ENCODE peak calls at places on chromosomes 5 and 9, in seven cellular contexts. Y is activated CD8-positive, alpha-beta memory T cell treated with anti-CD3 and anti-CD28 coated beads, Interleukin-2, amount 50 U/mL, for 4 hours; F is HCT116; W is EH; X is HT1080; G is D341Med; N is CD8-positive, alpha-beta T cell. S is an unnamed sample.
A peak's percentile ranks its signal among the peaks of the same experiment; 100 is the strongest.

GRCh38 chr5:109225695-109226094 is 184.1 kb downstream of the PJA2 start:
- DNase-seq in Y (no peak), X (no peak), N (no peak), W (no peak), F (no peak), G (no peak), S (no peak)

GRCh38 chr5:165903835-165904234 is 2387.6 kb upstream of the WWC1 start:
- DNase-seq in Y (no peak), W (no peak), G (no peak), X (no peak), N (no peak), F (no peak), S (no peak)

GRCh38 chr9:137611623-137612609 is 6.4 kb downstream of the ARRDC1 start:
- DNase-seq in Y (peak; percentile 48), G (no peak), X (peak; percentile 92), N (peak; percentile 36), F (peak; percentile 90), W (peak; percentile 85), S (no peak)

GRCh38 chr5:87361031-87361443 is 51.7 kb downstream of the CCNH start:
- DNase-seq in F (no peak), N (no peak), X (no peak), W (peak; percentile 42), Y (no peak), G (no peak), S (no peak)

GRCh38 chr5:137822158-137822764 is 45.4 kb upstream of the MYOT start:
- DNase-seq in F (peak; percentile 40), G (peak; percentile 71), N (no peak), X (peak; percentile 68), W (peak; percentile 55), Y (no peak), S (no peak)

GRCh38 chr5:179227196-179227577 is 118.1 kb downstream of the ADAMTS2 start:
- DNase-seq in Y (no peak), X (no peak), N (no peak), W (no peak), F (no peak), G (no peak), S (no peak)

GRCh38 chr5:96927008-96927407 is 8.9 kb upstream of the LNPEP start:
- DNase-seq in F (no peak), Y (no peak), W (peak; percentile 33), X (no peak), N (no peak), G (no peak), S (no peak)

GRCh38 chr5:88190106-88190834 is 78.4 kb downstream of the TMEM161B start:
- DNase-seq in Y (peak; percentile 44), F (no peak), N (peak; percentile 16), X (no peak), G (no peak), W (no peak), S (no peak)

GRCh38 chr5:139445325-139446170 is 6.2 kb upstream of the DNAJC18 start:
- DNase-seq in G (no peak), F (no peak), N (no peak), Y (no peak), X (no peak), W (peak; percentile 89), S (no peak)

GRCh38 chr9:26234865-26235264 is 556.6 kb upstream of the TUSC1 start:
- DNase-seq in F (no peak), G (no peak), N (no peak), W (peak; percentile 30), Y (no peak), X (peak; percentile 49), S (no peak)

S was measured in activated T-helper 2 cell treated with anti-CD3 and anti-CD28 coated beads, Interferon-gamma antibody, Interleukin-2, Interleukin-4, amounts not matched to agents 10 μg/mL and 5 μg/mL and 100 μg/mL, durations not matched to agents 14 hours and 24 hours and 36 hours.